ENCODE peak calls at places on chromosomes 1 and 21, in five cellular contexts. B is HepG2, C is A549, R is GM12878, X is K562. E is an unnamed sample.

GRCh38 chr1:145912128-145912641 is 2.3 kb upstream of the ITGA10 start:
- DNase-seq in X (no peak), R (no peak), B (no peak), C (no peak), E (no peak)

GRCh38 chr1:44581205-44581604 is 93.1 kb downstream of the TMEM53 start:
- DNase-seq in X (no peak), B (no peak), C (no peak), R (no peak), E (no peak)

GRCh38 chr21:23837564-23837963 is 1769.7 kb downstream of the MRPL39 start:
- DNase-seq in R (no peak), C (no peak), B (no peak), X (no peak), E (no peak)

GRCh38 chr1:50521703-50522102 is 98.5 kb upstream of the DMRTA2 start:
- DNase-seq in C (no peak), B (no peak), R (no peak), X (no peak), E (no peak)

GRCh38 chr1:210711825-210712224 is 383.1 kb downstream of the HHAT start:
- DNase-seq in B (no peak), C (no peak), X (no peak), R (no peak), E (no peak)

GRCh38 chr1:228870041-228870713 is 134.9 kb downstream of the RHOU start:
- DNase-seq in X (no peak), C (no peak), R (no peak), B (no peak), E (no peak)

GRCh38 chr1:35043498-35043897 is 11.8 kb upstream of the ZMYM6 start:
- DNase-seq in X (no peak), B (no peak), C (no peak), R (no peak), E (no peak)

GRCh38 chr1:39102537-39103320 is 76.6 kb downstream of the NDUFS5 start:
- DNase-seq in B (peak; percentile 53), C (peak; percentile 67), X (peak; percentile 77), R (peak; percentile 84), E (peak; percentile 74)

GRCh38 chr21:33402011-33402979 is 918 bp upstream of the IFNGR2 start:
- DNase-seq in B (no peak), C (peak; percentile 43), R (no peak), X (peak; percentile 55), E (peak; percentile 53)

GRCh38 chr21:35223480-35224156 is 174.5 kb upstream of the RUNX1 start:
- DNase-seq in B (no peak), R (no peak), X (no peak), C (no peak), E (peak; percentile 29)

DNA sequence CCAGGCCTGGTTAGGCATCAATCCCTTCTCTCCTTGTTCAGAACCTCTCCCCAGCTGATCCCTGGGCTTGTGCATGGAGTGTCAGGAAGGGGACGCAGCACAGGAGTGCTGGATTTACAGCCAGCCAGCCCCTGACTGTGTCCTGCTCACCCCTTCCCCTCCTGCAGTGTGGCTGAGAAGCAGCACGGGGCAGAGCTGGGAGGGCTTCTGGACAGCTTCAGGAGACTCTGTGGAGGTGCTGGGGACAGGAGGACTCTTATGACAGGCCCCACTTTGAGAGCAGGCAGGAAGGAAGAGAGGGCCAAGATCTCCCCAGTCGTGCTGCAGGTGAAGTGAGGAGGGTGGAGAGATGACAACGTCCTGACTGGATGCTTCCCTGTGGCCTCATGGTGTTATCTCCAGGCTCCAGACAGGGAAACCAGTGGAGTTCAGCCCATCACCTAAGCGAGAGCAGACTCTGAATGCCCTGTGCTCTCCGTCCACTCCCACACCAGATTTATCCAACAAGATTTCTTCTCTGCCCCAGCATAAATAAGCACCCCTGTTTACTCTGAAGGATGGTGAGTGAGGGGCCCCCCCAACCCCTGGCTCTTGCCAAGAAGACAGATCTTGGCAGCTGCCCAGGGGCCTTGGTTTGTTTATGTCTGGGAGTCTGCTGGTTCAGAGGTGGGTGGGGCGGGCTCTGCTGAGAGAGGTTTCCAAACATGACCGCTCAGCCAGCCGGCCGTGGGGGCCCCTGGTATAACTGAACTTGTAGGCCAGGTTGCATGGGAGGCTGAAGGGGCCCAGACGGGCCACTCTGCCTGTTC is 21.3 kb downstream of the TMCC2 start:
- DNase-seq in C (no peak), R (no peak), B (no peak), X (peak; percentile 68), E (peak; percentile 69)
- TF ChIP-seq MAX in C (no peak), R (no peak), B (no peak), X (peak; percentile 60), E (no peak)

GRCh38 chr1:58823481-58824010 is 39.7 kb upstream of the JUN start:
- DNase-seq in R (no peak), C (no peak), X (no peak), B (no peak), E (peak; percentile 81)
- TF ChIP-seq CTCF in R (no peak), C (no peak), X (no peak), B (no peak), E (no peak)

GRCh38 chr1:225897595-225898514 is 8.9 kb upstream of the LEFTY1 start:
- DNase-seq in C (no peak), X (no peak), B (peak; percentile 19), R (no peak), E (no peak)
- TF ChIP-seq MAX in C (no peak), X (no peak), B (no peak), R (no peak), E (no peak)

GRCh38 chr1:79069828-79070227 is 63.3 kb upstream of the ADGRL4 start:
- DNase-seq in R (no peak), B (no peak), C (no peak), X (no peak), E (no peak)
- TF ChIP-seq CTCF in R (no peak), B (no peak), C (no peak), X (no peak), E (no peak)

E was measured in endothelial cell of umbilical vein.